ENCODE peak calls at places on chromosome 14, in six cellular contexts. P is K562, R is HepG2, Z is GM12891, V is GM12878, Q is H1. B is an unnamed sample.

GRCh38 chr14:103374121-103374520 is 11.1 kb upstream of the MARK3 start:
- DNase-seq in V (no peak), R (no peak), P (no peak), Q (no peak), Z (no peak), B (no peak)

GRCh38 chr14:87873741-87874140 is 119.2 kb downstream of the GALC start:
- DNase-seq in R (no peak), P (no peak), Q (no peak), V (no peak), Z (no peak), B (no peak)

GRCh38 chr14:46691819-46692218 is 40.2 kb upstream of the RPL10L start:
- DNase-seq in V (no peak), Z (no peak), P (no peak), R (no peak), Q (no peak), B (no peak)

GRCh38 chr14:67674480-67675218 is at the start of gene VTI1B:
- DNase-seq in Z (peak; percentile 80), P (peak; percentile 82), V (no peak), Q (no peak), R (peak; percentile 65), B (peak; percentile 75)

GRCh38 chr14:75946785-75947184 is 35.0 kb downstream of the TGFB3 start:
- DNase-seq in Z (no peak), Q (no peak), R (no peak), V (no peak), P (no peak), B (no peak)

GRCh38 chr14:73723411-73723798 is 9.2 kb upstream of the PNMA1 start:
- DNase-seq in V (no peak), Z (no peak), Q (no peak), P (no peak), R (no peak), B (no peak)

GRCh38 chr14:44180975-44181374 is 326.1 kb downstream of the FSCB start:
- DNase-seq in P (no peak), Q (no peak), V (no peak), R (no peak), Z (no peak), B (no peak)

GRCh38 chr14:102579696-102580551 is 12.5 kb upstream of the RCOR1 start:
- DNase-seq in P (no peak), R (no peak), V (no peak), Z (no peak), Q (no peak), B (no peak)

GRCh38 chr14:88929656-88930436 is 105.4 kb downstream of the TTC8 start:
- DNase-seq in Q (no peak), R (peak; percentile 3), Z (no peak), V (no peak), P (peak; percentile 0), B (no peak)

GRCh38 chr14:57199911-57200310 is 68.8 kb downstream of the EXOC5 start:
- DNase-seq in P (no peak), Z (no peak), V (no peak), R (no peak), Q (no peak), B (no peak)

GRCh38 chr14:65164068-65164824 is 61.9 kb upstream of the MAX start:
- DNase-seq in V (no peak), R (peak; percentile 43), P (peak; percentile 64), Q (no peak), Z (no peak), B (no peak)

GRCh38 chr14:96058606-96059200 is 19.5 kb downstream of the C14orf132 start:
- DNase-seq in P (no peak), Q (no peak), V (no peak), Z (no peak), R (no peak), B (no peak)

GRCh38 chr14:22822017-22822618 is 6.9 kb upstream of the SLC7A7 start:
- DNase-seq in P (no peak), V (no peak), R (no peak), Z (no peak), Q (no peak), B (no peak)

GRCh38 chr14:90815817-90816662 is at the start of gene TTC7B:
- DNase-seq in V (no peak), Z (peak; percentile 80), Q (no peak), R (no peak), P (peak; percentile 57), B (peak; percentile 79)

GRCh38 chr14:36884049-36884448 is 222.4 kb downstream of the PAX9 start:
- DNase-seq in V (no peak), R (no peak), Q (no peak), P (no peak), Z (no peak), B (no peak)

GRCh38 chr14:67622675-67623074 is 3.0 kb downstream of the ARG2 start:
- DNase-seq in P (peak; percentile 71), Q (no peak), Z (no peak), V (no peak), R (peak; percentile 85), B (no peak)

GRCh38 chr14:68510201-68510600 is 282.7 kb downstream of the ZFP36L1 start:
- DNase-seq in R (no peak), Q (no peak), Z (no peak), V (no peak), P (no peak), B (no peak)

GRCh38 chr14:93999573-93999972 is 2.5 kb downstream of the CCDC197 start:
- DNase-seq in Z (no peak), P (no peak), V (no peak), R (no peak), Q (no peak), B (no peak)

GRCh38 chr14:90903101-90903500 is 86.9 kb upstream of the TTC7B start:
- DNase-seq in Z (peak; percentile 16), V (peak; percentile 17), R (peak; percentile 40), Q (no peak), P (peak; percentile 59), B (no peak)

GRCh38 chr14:51554953-51555352 is 96.8 kb upstream of the FRMD6 start:
- DNase-seq in Q (no peak), R (no peak), V (no peak), Z (no peak), P (no peak), B (no peak)

GRCh38 chr14:51552275-51552674 is 99.4 kb upstream of the FRMD6 start:
- DNase-seq in Z (no peak), Q (no peak), R (no peak), V (no peak), P (no peak), B (no peak)

GRCh38 chr14:51552768-51553426 is 98.8 kb upstream of the FRMD6 start:
- DNase-seq in Z (no peak), Q (no peak), R (no peak), P (no peak), V (no peak), B (no peak)

DNA sequence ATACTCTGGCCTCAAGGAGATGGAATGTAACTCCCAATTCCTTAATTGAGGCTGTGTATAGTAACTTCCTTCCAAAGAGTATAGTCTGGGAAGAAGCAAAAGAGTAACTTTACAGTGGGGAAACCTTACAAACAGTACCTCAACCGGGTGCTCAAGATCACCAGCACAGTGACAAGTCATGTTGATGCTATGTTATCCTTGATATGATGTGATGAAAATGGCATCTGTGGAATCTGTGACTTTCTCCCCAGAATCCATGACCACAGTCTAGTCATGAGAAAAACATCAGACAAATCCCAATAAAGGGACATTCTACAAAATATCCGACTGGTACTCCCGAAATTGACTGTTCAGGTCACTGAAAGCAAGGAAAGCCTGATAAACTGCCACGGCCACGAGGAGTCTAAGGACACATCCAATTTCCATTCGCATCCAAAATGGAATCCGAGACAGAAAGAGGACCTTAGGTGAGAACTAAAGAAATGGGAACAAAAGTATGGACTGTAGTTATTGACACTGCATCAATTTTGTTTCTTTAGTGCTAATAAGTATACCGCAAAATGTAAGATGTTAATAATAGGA is 97.3 kb upstream of the FRMD6 start:
- DNase-seq in Q (no peak), P (no peak), R (no peak), Z (no peak), V (no peak), B (no peak)
- TF ChIP-seq TAF1 in Q (no peak), P (no peak), R (no peak), Z (no peak), V (no peak), B (no peak)

DNA sequence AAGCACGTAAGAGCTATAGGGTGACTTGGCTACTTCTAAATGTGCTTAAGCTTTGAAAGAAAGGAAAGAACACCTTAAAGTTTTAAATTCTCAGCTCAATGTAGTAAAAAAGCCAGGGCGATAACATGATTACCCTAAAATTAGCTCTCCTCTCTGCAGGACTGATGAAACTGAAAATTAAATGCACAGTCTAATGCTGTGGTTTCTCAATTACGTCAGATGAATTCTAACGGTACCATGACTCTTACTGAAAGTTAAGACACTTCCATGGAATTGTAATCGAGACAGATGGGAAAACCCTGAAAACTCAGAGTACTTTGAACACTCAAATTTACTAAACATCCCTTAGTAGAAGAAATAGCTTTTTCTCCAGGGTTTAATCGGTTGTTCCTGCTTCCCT is 25.9 kb upstream of the PRKD1 start:
- DNase-seq in P (no peak), Z (no peak), Q (no peak), R (no peak), V (no peak), B (no peak)
- TF ChIP-seq POLR2AphosphoS5 in P (no peak), Z (no peak), Q (no peak), R (no peak), V (no peak), B (no peak)

DNA sequence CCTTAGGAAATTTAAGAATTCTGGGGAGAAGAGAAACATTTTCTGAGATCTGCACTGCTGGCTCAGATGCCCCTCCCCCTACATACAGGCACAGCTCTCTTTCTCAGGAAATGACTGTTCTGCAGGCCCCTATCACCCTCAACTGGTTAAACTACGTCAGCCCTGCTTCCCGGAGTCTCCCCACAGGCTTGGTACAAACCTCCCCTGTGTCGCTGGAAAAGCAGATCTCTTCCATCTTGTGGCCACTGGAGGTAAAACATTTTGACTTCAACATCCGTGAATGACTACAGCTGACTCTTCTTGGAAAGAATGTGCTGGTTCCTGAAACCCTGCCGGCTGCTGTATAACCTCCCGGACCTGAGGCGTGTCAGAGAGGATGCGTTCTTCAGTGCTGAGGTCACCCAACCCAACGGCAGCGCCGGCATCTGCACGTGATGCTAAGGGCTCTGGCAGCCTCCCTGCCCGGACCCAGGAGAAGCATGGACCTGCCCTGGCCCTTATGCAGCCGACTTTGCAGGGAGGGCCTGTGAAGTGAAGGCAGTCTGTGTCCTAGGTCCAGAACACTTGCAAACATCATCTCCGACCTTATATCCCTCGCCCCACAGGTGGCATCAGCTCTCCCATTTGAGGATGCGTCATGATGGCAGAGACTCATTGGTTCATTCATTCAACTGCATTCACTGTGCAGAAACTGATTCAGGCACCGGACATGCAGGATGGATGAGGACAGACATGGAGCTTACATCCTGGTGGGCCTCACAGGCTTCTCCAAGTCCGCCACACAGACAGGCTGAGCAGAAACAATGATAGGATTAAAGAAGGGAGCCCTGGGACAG is 129.2 kb downstream of the GCH1 start:
- DNase-seq in Q (peak; percentile 83), Z (peak; percentile 66), R (peak; percentile 78), P (peak; percentile 94), V (peak; percentile 35), B (peak; percentile 54)
- TF ChIP-seq POLR2A in Q (no peak), Z (no peak), R (no peak), P (no peak), V (no peak), B (no peak)

GRCh38 chr14:104517867-104518266 is 61.7 kb upstream of the C14orf180 start:
- DNase-seq in Z (no peak), Q (no peak), V (no peak), R (no peak), P (no peak), B (no peak)

GRCh38 chr14:104516906-104517305 is 62.7 kb upstream of the C14orf180 start:
- DNase-seq in P (no peak), V (no peak), R (no peak), Q (no peak), Z (no peak), B (no peak)

GRCh38 chr14:104517426-104517825 is 62.1 kb upstream of the C14orf180 start:
- DNase-seq in P (no peak), R (no peak), V (no peak), Z (no peak), Q (no peak), B (no peak)

GRCh38 chr14:104519721-104520120 is 59.8 kb upstream of the C14orf180 start:
- DNase-seq in P (no peak), V (no peak), R (no peak), Z (no peak), Q (no peak), B (no peak)

GRCh38 chr14:104518659-104519350 is 60.8 kb upstream of the C14orf180 start:
- DNase-seq in Z (no peak), Q (no peak), R (no peak), P (no peak), V (no peak), B (no peak)
- TF ChIP-seq TAF1 in Z (no peak), Q (no peak), R (no peak), P (no peak), V (no peak), B (no peak)